ENCODE peak calls at places on chromosome 7, in four cellular contexts. One of them, this sample, is unnamed.

GRCh38 chr7:27922907-27923306 is 182.9 kb downstream of the TAX1BP1 start:
- DNase-seq in HCT116: no peak
- DNase-seq in GM12878: peak
- DNase-seq in HepG2: no peak
- DNase-seq in this sample: no peak

GRCh38 chr7:93632371-93632770 is 57.8 kb upstream of the CALCR start:
- DNase-seq in HCT116: no peak
- DNase-seq in GM12878: no peak
- DNase-seq in HepG2: no peak
- DNase-seq in this sample: no peak

GRCh38 chr7:92691578-92691977 is 101.4 kb upstream of the FAM133B start:
- DNase-seq in HCT116: peak
- DNase-seq in GM12878: peak
- DNase-seq in HepG2: peak
- DNase-seq in this sample: peak

GRCh38 chr7:23470290-23471089 is at the start of gene IGF2BP3:
- DNase-seq in HCT116: peak
- DNase-seq in GM12878: peak
- DNase-seq in HepG2: peak
- DNase-seq in this sample: peak

GRCh38 chr7:23893172-23893941 is 183.3 kb downstream of the STK31 start:
- DNase-seq in HCT116: no peak
- DNase-seq in GM12878: no peak
- DNase-seq in HepG2: no peak
- DNase-seq in this sample: no peak

GRCh38 chr7:36287371-36288241 is 102.1 kb upstream of the ANLN start:
- DNase-seq in HCT116: no peak
- DNase-seq in GM12878: no peak
- DNase-seq in HepG2: peak
- DNase-seq in this sample: no peak

GRCh38 chr7:111486472-111487142 is 75.7 kb downstream of the IMMP2L start:
- DNase-seq in HCT116: peak
- DNase-seq in GM12878: peak
- DNase-seq in HepG2: peak
- DNase-seq in this sample: peak

GRCh38 chr7:24971333-24972165 is 8.4 kb downstream of the OSBPL3 start:
- DNase-seq in HCT116: peak
- DNase-seq in GM12878: no peak
- DNase-seq in HepG2: peak
- DNase-seq in this sample: no peak

GRCh38 chr7:137871173-137871915 is 24.6 kb upstream of the DGKI start:
- DNase-seq in HCT116: no peak
- DNase-seq in GM12878: no peak
- DNase-seq in HepG2: no peak
- DNase-seq in this sample: no peak

GRCh38 chr7:78523903-78524302 is 725.3 kb downstream of the PHTF2 start:
- DNase-seq in HCT116: no peak
- DNase-seq in GM12878: no peak
- DNase-seq in HepG2: no peak
- DNase-seq in this sample: no peak

GRCh38 chr7:5077740-5078139 is 32.1 kb downstream of the RBAK start:
- DNase-seq in HCT116: no peak
- DNase-seq in GM12878: no peak
- DNase-seq in HepG2: no peak
- DNase-seq in this sample: no peak

GRCh38 chr7:68963547-68963946 is 634.7 kb upstream of the AUTS2 start:
- DNase-seq in HCT116: no peak
- DNase-seq in GM12878: no peak
- DNase-seq in HepG2: no peak
- DNase-seq in this sample: no peak

GRCh38 chr7:29255839-29256782 is 61.5 kb downstream of the CHN2 start:
- DNase-seq in HCT116: no peak
- DNase-seq in GM12878: no peak
- DNase-seq in HepG2: no peak
- DNase-seq in this sample: no peak

GRCh38 chr7:94400643-94401042 is 5.9 kb downstream of the COL1A2 start:
- DNase-seq in HCT116: no peak
- DNase-seq in GM12878: no peak
- DNase-seq in HepG2: no peak
- DNase-seq in this sample: no peak

GRCh38 chr7:149822353-149822943 is 15.7 kb upstream of the ZNF862 start:
- DNase-seq in HCT116: no peak
- DNase-seq in GM12878: no peak
- DNase-seq in HepG2: no peak
- DNase-seq in this sample: no peak

GRCh38 chr7:70595741-70596574 is 536.0 kb upstream of the GALNT17 start:
- DNase-seq in HCT116: no peak
- DNase-seq in GM12878: no peak
- DNase-seq in HepG2: no peak
- DNase-seq in this sample: no peak

GRCh38 chr7:106966121-106966520 is 78.4 kb upstream of the PRKAR2B start:
- DNase-seq in HCT116: no peak
- DNase-seq in GM12878: no peak
- DNase-seq in HepG2: no peak
- DNase-seq in this sample: no peak

GRCh38 chr7:23467731-23468720 is 2.3 kb downstream of the IGF2BP3 start:
- DNase-seq in HCT116: no peak
- DNase-seq in GM12878: no peak
- DNase-seq in HepG2: peak
- DNase-seq in this sample: no peak

GRCh38 chr7:147079083-147079482 is 962.5 kb downstream of the CNTNAP2 start:
- DNase-seq in HCT116: no peak
- DNase-seq in GM12878: no peak
- DNase-seq in HepG2: no peak
- DNase-seq in this sample: no peak

GRCh38 chr7:142320883-142321282 is 63.0 kb upstream of the PRSS58 start:
- DNase-seq in HCT116: no peak
- DNase-seq in GM12878: no peak
- DNase-seq in HepG2: no peak
- DNase-seq in this sample: no peak

GRCh38 chr7:148334959-148335577 is 255.5 kb upstream of the C7orf33 start:
- DNase-seq in HCT116: no peak
- DNase-seq in GM12878: no peak
- DNase-seq in HepG2: no peak
- DNase-seq in this sample: peak

GRCh38 chr7:129950191-129950940 is 2.4 kb downstream of the UBE2H start:
- DNase-seq in HCT116: no peak
- DNase-seq in GM12878: peak
- DNase-seq in HepG2: no peak
- DNase-seq in this sample: no peak

GRCh38 chr7:85232068-85232467 is 45.2 kb upstream of the SEMA3D start:
- DNase-seq in HCT116: no peak
- DNase-seq in GM12878: no peak
- DNase-seq in HepG2: no peak
- DNase-seq in this sample: no peak

GRCh38 chr7:85234746-85235145 is 47.9 kb upstream of the SEMA3D start:
- DNase-seq in HCT116: no peak
- DNase-seq in GM12878: no peak
- DNase-seq in HepG2: no peak
- DNase-seq in this sample: no peak

GRCh38 chr7:85239114-85239513 is 52.3 kb upstream of the SEMA3D start:
- DNase-seq in HCT116: no peak
- DNase-seq in GM12878: no peak
- DNase-seq in HepG2: no peak
- DNase-seq in this sample: no peak

GRCh38 chr7:85237721-85238120 is 50.9 kb upstream of the SEMA3D start:
- DNase-seq in HCT116: no peak
- DNase-seq in GM12878: no peak
- DNase-seq in HepG2: no peak
- DNase-seq in this sample: no peak
- TF ChIP-seq ZNF274 in HCT116: no peak
- TF ChIP-seq ZNF274 in GM12878: no peak
- TF ChIP-seq ZNF274 in HepG2: no peak
- TF ChIP-seq ZNF274 in this sample: no peak

DNA sequence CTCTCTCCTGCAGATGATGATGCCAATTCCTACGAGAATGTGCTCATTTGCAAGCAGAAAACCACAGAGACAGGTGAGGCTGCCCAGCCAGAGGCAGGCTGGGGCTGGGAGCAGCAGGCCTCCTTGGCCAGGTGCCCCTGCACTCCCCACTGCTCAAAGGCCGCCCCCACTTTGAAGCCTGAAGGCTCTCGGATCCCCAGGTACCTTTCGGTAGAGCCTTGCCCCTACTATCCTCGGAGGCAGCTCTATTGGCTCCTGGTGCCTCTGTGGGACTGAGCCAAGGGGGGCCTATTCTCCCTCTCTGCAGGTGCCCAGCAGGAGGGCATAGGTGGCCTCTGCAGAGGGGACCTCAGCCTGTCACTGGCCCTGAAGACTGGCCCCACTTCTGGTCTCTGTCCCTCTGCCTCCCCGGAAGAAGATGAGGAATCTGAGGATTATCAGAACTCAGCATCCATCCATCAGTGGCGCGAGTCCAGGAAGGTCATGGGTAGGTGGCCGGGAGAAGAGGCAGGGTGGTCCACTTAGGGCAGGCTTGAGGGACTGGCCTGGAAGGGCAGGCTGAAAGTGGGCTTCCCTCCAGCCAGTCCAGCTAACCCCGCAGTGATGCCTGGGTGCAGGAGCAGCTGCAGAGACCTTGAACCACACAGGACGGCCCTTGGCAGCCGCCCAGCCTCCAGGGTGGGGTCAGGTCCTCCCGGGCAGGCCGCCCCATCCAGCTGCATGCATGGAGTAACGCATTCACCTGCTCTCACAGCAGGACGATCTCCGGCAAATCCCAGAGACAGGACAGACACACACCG is 14.1 kb downstream of the LAT2 start:
- DNase-seq in HCT116: no peak
- DNase-seq in GM12878: no peak
- DNase-seq in HepG2: no peak
- DNase-seq in this sample: no peak
- H3K9ac ChIP-seq in HCT116: no peak
- H3K9ac ChIP-seq in GM12878: no peak
- H3K9ac ChIP-seq in HepG2: no peak
- H3K9ac ChIP-seq in this sample: no peak

GRCh38 chr7:2637505-2638223 is 5.9 kb downstream of the TTYH3 start:
- DNase-seq in HCT116: no peak
- DNase-seq in GM12878: peak
- DNase-seq in HepG2: peak
- DNase-seq in this sample: no peak

GRCh38 chr7:2639151-2639993 is 7.6 kb downstream of the TTYH3 start:
- DNase-seq in HCT116: no peak
- DNase-seq in GM12878: no peak
- DNase-seq in HepG2: no peak
- DNase-seq in this sample: no peak

GRCh38 chr7:2637066-2637471 is 5.3 kb downstream of the TTYH3 start:
- DNase-seq in HCT116: no peak
- DNase-seq in GM12878: no peak
- DNase-seq in HepG2: no peak
- DNase-seq in this sample: no peak

GRCh38 chr7:2639994-2640830 is 8.4 kb downstream of the TTYH3 start:
- DNase-seq in HCT116: no peak
- DNase-seq in GM12878: no peak
- DNase-seq in HepG2: no peak
- DNase-seq in this sample: no peak

GRCh38 chr7:2638224-2638991 is 6.6 kb downstream of the TTYH3 start:
- DNase-seq in HCT116: no peak
- DNase-seq in GM12878: no peak
- DNase-seq in HepG2: peak
- DNase-seq in this sample: no peak
- TF ChIP-seq ZNF274 in HCT116: no peak
- TF ChIP-seq ZNF274 in GM12878: no peak
- TF ChIP-seq ZNF274 in HepG2: peak
- TF ChIP-seq ZNF274 in this sample: no peak

GRCh38 chr7:18753972-18754610 is 258.5 kb downstream of the HDAC9 start:
- DNase-seq in HCT116: no peak
- DNase-seq in GM12878: no peak
- DNase-seq in HepG2: no peak
- DNase-seq in this sample: no peak

GRCh38 chr7:18756378-18757050 is 261.0 kb downstream of the HDAC9 start:
- DNase-seq in HCT116: no peak
- DNase-seq in GM12878: no peak
- DNase-seq in HepG2: no peak
- DNase-seq in this sample: no peak

GRCh38 chr7:18755793-18756192 is 260.2 kb downstream of the HDAC9 start:
- DNase-seq in HCT116: no peak
- DNase-seq in GM12878: no peak
- DNase-seq in HepG2: no peak
- DNase-seq in this sample: no peak

GRCh38 chr7:18760046-18760445 is 264.5 kb downstream of the HDAC9 start:
- DNase-seq in HCT116: no peak
- DNase-seq in GM12878: no peak
- DNase-seq in HepG2: no peak
- DNase-seq in this sample: no peak

DNA sequence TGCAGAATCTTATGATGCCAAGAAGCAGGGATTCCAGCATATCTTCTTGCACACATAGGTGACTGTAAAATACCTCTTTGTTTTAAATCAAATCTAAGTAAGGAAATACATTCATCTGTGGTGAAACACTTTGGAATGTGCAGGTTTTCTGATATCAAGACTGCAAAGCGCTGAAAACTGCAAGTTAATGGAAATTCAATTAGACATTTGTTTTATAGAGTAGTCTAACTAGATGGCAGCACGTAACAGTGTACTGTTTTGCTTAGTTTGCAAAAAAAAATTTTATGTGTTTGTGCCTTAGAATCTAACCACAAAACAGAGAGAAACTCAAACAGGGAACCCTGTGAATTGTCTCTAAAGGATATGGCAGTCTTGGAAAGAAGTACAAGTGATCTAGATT is 259.2 kb downstream of the HDAC9 start:
- DNase-seq in HCT116: no peak
- DNase-seq in GM12878: no peak
- DNase-seq in HepG2: no peak
- DNase-seq in this sample: no peak
- H3K9ac ChIP-seq in HCT116: no peak
- H3K9ac ChIP-seq in GM12878: no peak
- H3K9ac ChIP-seq in HepG2: no peak
- H3K9ac ChIP-seq in this sample: no peak

GRCh38 chr7:53191296-53191695 is 155.9 kb downstream of the POM121L12 start:
- DNase-seq in HCT116: no peak
- DNase-seq in GM12878: no peak
- DNase-seq in HepG2: no peak
- DNase-seq in this sample: no peak
- TF ChIP-seq ZNF274 in HCT116: no peak
- TF ChIP-seq ZNF274 in GM12878: no peak
- TF ChIP-seq ZNF274 in HepG2: no peak
- TF ChIP-seq ZNF274 in this sample: no peak

DNA sequence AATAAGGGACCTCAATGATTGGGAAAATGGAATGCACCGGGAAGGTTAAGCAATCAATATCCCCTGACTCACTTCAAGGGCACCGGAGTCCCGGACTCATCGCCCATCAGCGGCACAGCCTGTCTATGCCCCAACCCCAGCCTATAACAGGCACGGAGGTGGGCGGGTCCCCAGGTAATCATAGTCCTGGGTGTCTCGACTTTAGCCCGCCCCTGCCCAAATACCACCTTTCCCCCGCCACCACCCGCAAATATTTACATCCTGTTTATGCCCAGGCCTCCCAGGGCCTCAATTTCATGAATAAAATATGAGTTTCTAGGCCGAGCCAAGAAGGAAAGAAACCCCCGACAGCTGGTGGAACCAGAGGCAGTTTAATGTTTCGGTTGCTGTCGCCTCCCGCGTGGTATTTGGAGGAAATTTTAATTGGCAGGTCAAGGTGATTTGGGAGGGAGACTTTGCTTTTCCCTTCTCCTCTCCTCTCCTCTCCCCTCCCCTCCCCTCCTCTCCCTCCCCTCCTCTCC is 15.6 kb upstream of the RFC2 start:
- DNase-seq in HCT116: peak
- DNase-seq in GM12878: peak
- DNase-seq in HepG2: peak
- DNase-seq in this sample: no peak
- H3K9ac ChIP-seq in HCT116: peak
- H3K9ac ChIP-seq in GM12878: peak
- H3K9ac ChIP-seq in HepG2: peak
- H3K9ac ChIP-seq in this sample: no peak

GRCh38 chr7:46145412-46145811 is 224.3 kb upstream of the IGFBP3 start:
- DNase-seq in HCT116: no peak
- DNase-seq in GM12878: no peak
- DNase-seq in HepG2: peak
- DNase-seq in this sample: peak
- TF ChIP-seq ZNF274 in HCT116: no peak
- TF ChIP-seq ZNF274 in GM12878: no peak
- TF ChIP-seq ZNF274 in HepG2: no peak
- TF ChIP-seq ZNF274 in this sample: no peak

This sample was measured in NT2/D1.